ENCODE peak calls at places on chromosomes 4 and X, in eight cellular contexts. Y, H, I, V, Q, O, G and N are unnamed samples.

GRCh38 chrX:131577433-131577832 is 33.6 kb downstream of the OR13H1 start:
- DNase-seq in Y (no peak), H (no peak), I (no peak), V (no peak), Q (no peak), O (no peak), G (no peak), N (no peak)

GRCh38 chr4:145098675-145099037 is 545 bp downstream of the ABCE1 start:
- DNase-seq in Y (peak; percentile 35), H (no peak), I (peak; percentile 56), V (peak; percentile 69), Q (no peak), O (no peak), G (peak; percentile 63), N (no peak)

GRCh38 chr4:56668267-56668666 is 12.8 kb downstream of the HOPX start:
- DNase-seq in Y (no peak), H (no peak), I (no peak), V (peak; percentile 63), Q (no peak), O (no peak), G (peak; percentile 34), N (peak; percentile 64)

GRCh38 chrX:1327651-1328304 is 8.8 kb upstream of the IL3RA start:
- DNase-seq in Y (no peak), H (no peak), I (no peak), V (no peak), Q (no peak), O (no peak), G (no peak), N (no peak)

GRCh38 chr4:37389967-37390580 is 145.5 kb downstream of the NWD2 start:
- DNase-seq in Y (peak; percentile 28), H (peak; percentile 14), I (peak; percentile 33), V (peak; percentile 90), Q (peak; percentile 64), O (no peak), G (peak; percentile 57), N (no peak)

GRCh38 chr4:1868293-1868692 is 2.9 kb upstream of the NSD2 start:
- DNase-seq in Y (no peak), H (no peak), I (no peak), V (no peak), Q (no peak), O (no peak), G (no peak), N (no peak)

GRCh38 chr4:113636438-113636818 is 125.1 kb downstream of the CAMK2D start:
- DNase-seq in Y (no peak), H (no peak), I (no peak), V (no peak), Q (no peak), O (peak; percentile 24), G (no peak), N (no peak)

GRCh38 chrX:44872319-44872816 is 620 bp upstream of the KDM6A start:
- DNase-seq in Y (peak; percentile 35), H (no peak), I (no peak), V (peak; percentile 72), Q (peak; percentile 3), O (peak; percentile 80), G (no peak), N (no peak)

GRCh38 chrX:110142096-110142495 is 139.2 kb downstream of the TMEM164 start:
- DNase-seq in Y (no peak), H (no peak), I (no peak), V (no peak), Q (no peak), O (no peak), G (no peak), N (no peak)

GRCh38 chrX:9318761-9319160 is 146.1 kb upstream of the TBL1X start:
- DNase-seq in Y (no peak), H (no peak), I (no peak), V (no peak), Q (no peak), O (no peak), G (no peak), N (no peak)

GRCh38 chr4:155017426-155017825 is 191.0 kb upstream of the NPY2R start:
- DNase-seq in Y (no peak), H (no peak), I (no peak), V (no peak), Q (no peak), O (no peak), G (no peak), N (no peak)

GRCh38 chr4:128379860-128380259 is 92.2 kb upstream of the PGRMC2 start:
- DNase-seq in Y (peak; percentile 59), H (no peak), I (peak; percentile 53), V (peak; percentile 68), Q (no peak), O (no peak), G (peak; percentile 51), N (peak; percentile 60)

GRCh38 chrX:129759576-129760061 is 20.1 kb upstream of the SASH3 start:
- DNase-seq in Y (no peak), H (no peak), I (peak; percentile 76), V (no peak), Q (no peak), O (no peak), G (peak; percentile 88), N (no peak)

GRCh38 chr4:168648929-168649328 is 152.1 kb downstream of the PALLD start:
- DNase-seq in Y (no peak), H (no peak), I (peak; percentile 74), V (no peak), Q (no peak), O (no peak), G (no peak), N (no peak)

GRCh38 chr4:55269970-55270369 is 76.1 kb upstream of the SRD5A3 start:
- DNase-seq in Y (no peak), H (peak; percentile 2), I (no peak), V (no peak), Q (no peak), O (no peak), G (no peak), N (no peak)

GRCh38 chr4:169337510-169337909 is 66.8 kb upstream of the SH3RF1 start:
- DNase-seq in Y (no peak), H (no peak), I (peak; percentile 98), V (no peak), Q (no peak), O (no peak), G (peak; percentile 79), N (no peak)

GRCh38 chrX:57821703-57822375 is 88.4 kb downstream of the ZXDA start:
- DNase-seq in Y (peak; percentile 20), H (peak; percentile 45), I (peak; percentile 57), V (peak; percentile 80), Q (peak; percentile 11), O (peak; percentile 20), G (peak; percentile 61), N (no peak)

GRCh38 chrX:71809886-71810285 is 46.7 kb downstream of the CXorf49B start:
- DNase-seq in Y (peak; percentile 44), H (no peak), I (no peak), V (peak; percentile 53), Q (no peak), O (no peak), G (no peak), N (no peak)

GRCh38 chr4:152106113-152106763 is 345.4 kb upstream of the GATB start:
- DNase-seq in Y (no peak), H (no peak), I (peak; percentile 94), V (peak; percentile 79), Q (no peak), O (no peak), G (peak; percentile 96), N (peak; percentile 90)

GRCh38 chrX:21493226-21493850 is 119.1 kb downstream of the CNKSR2 start:
- DNase-seq in Y (peak; percentile 9), H (peak; percentile 18), I (peak; percentile 9), V (no peak), Q (no peak), O (no peak), G (peak; percentile 9), N (no peak)

GRCh38 chrX:87067795-87068194 is 449.8 kb upstream of the KLHL4 start:
- DNase-seq in Y (no peak), H (no peak), I (no peak), V (no peak), Q (no peak), O (no peak), G (no peak), N (no peak)

GRCh38 chrX:49165901-49166881 is 3.6 kb downstream of the MAGIX start:
- DNase-seq in Y (peak; percentile 89), H (peak; percentile 94), I (peak; percentile 62), V (peak; percentile 99), Q (no peak), O (peak; percentile 82), G (peak; percentile 79), N (peak; percentile 86)

GRCh38 chr4:118346495-118346894 is 6.3 kb downstream of the PRSS12 start:
- DNase-seq in Y (no peak), H (no peak), I (no peak), V (no peak), Q (no peak), O (no peak), G (no peak), N (no peak)